ENCODE peak calls at places on chromosomes 11 and 22, in ten cellular contexts. L is mammary epithelial cell; G is GM03348; T is CD8-positive, alpha-beta T cell; U is activated CD4-positive, alpha-beta T cell treated with anti-CD3 and anti-CD28 coated beads, Interleukin-2, amount 10 ng/mL, durations not matched to agents 24 days and 14 days; R is T1000; F is activated CD4-positive, CD25-positive, alpha-beta regulatory T cell; W is skeletal muscle cell; Z is stimulated activated effector memory CD8-positive, alpha-beta T cell treated with anti-CD3 and anti-CD28 coated beads, Interleukin-12 subunit alpha, Interleukin-12 subunit beta, amount 100 ng/mL, for 72 hours; S is ascending aorta. D is an unnamed sample.

GRCh38 chr11:121614661-121615240 is 162.0 kb upstream of the SORL1-AS1 start:
- DNase-seq in L (peak), G (no peak), T (no peak), U (no peak), R (no peak), F (no peak), W (no peak), Z (no peak), S (no peak), D (no peak)

GRCh38 chr11:19013181-19013857 is 47.2 kb downstream of the MRGPRX2 start:
- DNase-seq in L (peak), G (no peak), T (no peak), U (no peak), R (no peak), F (no peak), W (no peak), Z (no peak), S (no peak), D (no peak)

GRCh38 chr22:44640618-44641155 is 61.3 kb upstream of the PRR5 start:
- DNase-seq in L (no peak), G (no peak), T (no peak), U (no peak), R (no peak), F (no peak), W (no peak), Z (no peak), S (no peak), D (no peak)

GRCh38 chr11:16853859-16854258 is 115.4 kb downstream of the C11orf58 start:
- DNase-seq in L (no peak), G (no peak), T (no peak), U (no peak), R (no peak), F (no peak), W (no peak), Z (no peak), S (no peak), D (no peak)

GRCh38 chr11:32550207-32550606 is 33.4 kb upstream of the EIF3M start:
- DNase-seq in L (no peak), G (no peak), T (no peak), U (no peak), R (no peak), F (no peak), W (no peak), Z (no peak), S (no peak), D (no peak)

GRCh38 chr11:2462986-2463765 is 18.4 kb downstream of the KCNQ1 start:
- DNase-seq in L (no peak), G (no peak), T (no peak), U (no peak), R (no peak), F (no peak), W (no peak), Z (no peak), S (no peak), D (no peak)

GRCh38 chr22:48806227-48806781 is 1021.4 kb downstream of the BRD1 start:
- DNase-seq in L (no peak), G (no peak), T (no peak), U (no peak), R (no peak), F (no peak), W (no peak), Z (no peak), S (no peak), D (no peak)

GRCh38 chr11:25953015-25953414 is 378.9 kb upstream of the ANO3 start:
- DNase-seq in L (no peak), G (no peak), T (no peak), U (no peak), R (no peak), F (no peak), W (no peak), Z (no peak), S (no peak), D (no peak)

GRCh38 chr11:22508691-22509090 is 116.9 kb downstream of the FANCF start:
- DNase-seq in L (no peak), G (no peak), T (no peak), U (no peak), R (no peak), F (no peak), W (no peak), Z (no peak), S (no peak), D (no peak)

GRCh38 chr11:43503417-43503816 is 144.7 kb downstream of the TTC17 start:
- DNase-seq in L (no peak), G (no peak), T (no peak), U (no peak), R (no peak), F (no peak), W (no peak), Z (no peak), S (no peak), D (no peak)

GRCh38 chr22:47608421-47608820 is 846.0 kb downstream of the TBC1D22A start:
- DNase-seq in L (no peak), G (no peak), T (no peak), U (no peak), R (no peak), F (no peak), W (no peak), Z (no peak), S (no peak), D (no peak)

GRCh38 chr11:31940396-31941037 is 129.4 kb upstream of the PAX6 start:
- DNase-seq in L (no peak), G (no peak), T (no peak), U (no peak), R (no peak), F (no peak), W (peak), Z (no peak), S (no peak), D (no peak)

GRCh38 chr11:9170450-9170849 is 79.1 kb upstream of the SCUBE2 start:
- DNase-seq in L (no peak), G (peak), T (no peak), U (no peak), R (no peak), F (no peak), W (peak), Z (no peak), S (no peak), D (no peak)

GRCh38 chr22:20530368-20531153 is 23.2 kb downstream of the MED15 start:
- DNase-seq in L (peak), G (peak), T (no peak), U (no peak), R (peak), F (no peak), W (no peak), Z (no peak), S (no peak), D (no peak)

GRCh38 chr11:84316866-84317560 is 1030.8 kb upstream of the CCDC90B start:
- DNase-seq in L (no peak), G (peak), T (no peak), U (no peak), R (peak), F (no peak), W (peak), Z (no peak), S (no peak), D (no peak)

GRCh38 chr11:36436589-36436988 is 73.5 kb downstream of the TRAF6 start:
- DNase-seq in L (no peak), G (no peak), T (no peak), U (no peak), R (no peak), F (no peak), W (no peak), Z (no peak), S (no peak), D (no peak)

GRCh38 chr11:47391077-47391583 is 12.8 kb upstream of the SPI1 start:
- DNase-seq in L (no peak), G (no peak), T (no peak), U (no peak), R (no peak), F (no peak), W (no peak), Z (no peak), S (no peak), D (no peak)

GRCh38 chr11:17864478-17864941 is 129.9 kb downstream of the KCNC1 start:
- DNase-seq in L (peak), G (no peak), T (no peak), U (no peak), R (no peak), F (no peak), W (no peak), Z (no peak), S (no peak), D (no peak)

GRCh38 chr11:130002846-130003716 is 446 bp upstream of the PRDM10 start:
- DNase-seq in L (peak), G (peak), T (peak), U (peak), R (peak), F (peak), W (peak), Z (peak), S (peak), D (peak)

GRCh38 chr22:24471570-24471969 is 23.6 kb upstream of the UPB1 start:
- DNase-seq in L (no peak), G (no peak), T (no peak), U (no peak), R (no peak), F (no peak), W (peak), Z (no peak), S (no peak), D (no peak)

GRCh38 chr22:36258750-36259619 is 6.1 kb downstream of the APOL1 start:
- DNase-seq in L (no peak), G (no peak), T (no peak), U (peak), R (no peak), F (no peak), W (no peak), Z (peak), S (no peak), D (no peak)

GRCh38 chr22:37109242-37109917 is at the start of gene TMPRSS6:
- DNase-seq in L (no peak), G (no peak), T (no peak), U (no peak), R (no peak), F (no peak), W (no peak), Z (no peak), S (no peak), D (no peak)

GRCh38 chr11:100328626-100329340 is 358.3 kb upstream of the ARHGAP42 start:
- DNase-seq in L (peak), G (no peak), T (no peak), U (no peak), R (peak), F (no peak), W (no peak), Z (no peak), S (no peak), D (no peak)

GRCh38 chr11:45079943-45080719 is 66.3 kb upstream of the PRDM11 start:
- DNase-seq in L (no peak), G (no peak), T (peak), U (peak), R (no peak), F (peak), W (no peak), Z (peak), S (no peak), D (peak)

GRCh38 chr22:17243524-17243923 is 24.3 kb upstream of the ADA2 start:
- DNase-seq in L (peak), G (no peak), T (no peak), U (peak), R (no peak), F (no peak), W (no peak), Z (no peak), S (no peak), D (no peak)

GRCh38 chr11:74713686-74714085 is 17.5 kb downstream of the CHRDL2 start:
- DNase-seq in L (no peak), G (no peak), T (no peak), U (no peak), R (no peak), F (no peak), W (no peak), Z (no peak), S (no peak), D (no peak)

GRCh38 chr11:119357069-119357468 is 10.6 kb upstream of the MFRP start:
- DNase-seq in L (no peak), G (no peak), T (no peak), U (no peak), R (no peak), F (no peak), W (no peak), Z (no peak), S (no peak), D (no peak)

GRCh38 chr11:16240687-16241086 is 115.7 kb downstream of the SOX6 start:
- DNase-seq in L (no peak), G (no peak), T (no peak), U (no peak), R (no peak), F (no peak), W (no peak), Z (no peak), S (no peak), D (no peak)

GRCh38 chr11:70443043-70444030 is 45.0 kb downstream of the CTTN start:
- DNase-seq in L (no peak), G (no peak), T (no peak), U (no peak), R (no peak), F (no peak), W (no peak), Z (no peak), S (no peak), D (no peak)

GRCh38 chr11:3167143-3168119 is 2.3 kb upstream of the OSBPL5 start:
- DNase-seq in L (no peak), G (no peak), T (no peak), U (no peak), R (no peak), F (no peak), W (no peak), Z (no peak), S (no peak), D (no peak)

GRCh38 chr22:47623740-47624103 is 861.3 kb downstream of the TBC1D22A start:
- DNase-seq in L (no peak), G (no peak), T (no peak), U (no peak), R (no peak), F (no peak), W (no peak), Z (no peak), S (no peak), D (no peak)

GRCh38 chr11:102010776-102011500 is 36.3 kb upstream of the CFAP300 start:
- DNase-seq in L (peak), G (peak), T (no peak), U (peak), R (peak), F (no peak), W (peak), Z (no peak), S (no peak), D (no peak)

GRCh38 chr11:47177229-47177845 is 658 bp upstream of the ARFGAP2 start:
- DNase-seq in L (peak), G (peak), T (peak), U (peak), R (peak), F (peak), W (no peak), Z (no peak), S (no peak), D (peak)

D was measured in GM18507.